ENCODE peak calls at places on chromosomes 16 and 17, in six cellular contexts. Z is T follicular helper cell, G is GM13977, I is ureter, V is AG08395, M is cardiac muscle cell. S is an unnamed sample.
A peak's percentile ranks its signal among the peaks of the same experiment; 100 is the strongest.

GRCh38 chr17:45733781-45734180 is 50.3 kb upstream of the CRHR1 start:
- DNase-seq in M (no peak), Z (no peak), V (no peak), G (no peak), I (no peak), S (no peak)

GRCh38 chr17:50589112-50589712 is 28.7 kb downstream of the CACNA1G start:
- DNase-seq in I (no peak), Z (no peak), V (peak; percentile 27), G (no peak), M (no peak), S (no peak)

GRCh38 chr16:4944333-4945281 is 7.7 kb upstream of the PPL start:
- DNase-seq in M (peak; percentile 63), I (peak; percentile 94), Z (no peak), V (peak; percentile 96), G (no peak), S (no peak)

GRCh38 chr16:85200471-85201278 is 88.4 kb upstream of the CIBAR2 start:
- DNase-seq in M (no peak), V (no peak), Z (no peak), I (no peak), G (no peak), S (no peak)

GRCh38 chr17:17890773-17891759 is 54.3 kb upstream of the SREBF1 start:
- DNase-seq in I (no peak), G (peak; percentile 68), V (peak; percentile 75), Z (peak; percentile 24), M (peak; percentile 77), S (peak; percentile 70)

GRCh38 chr16:57743458-57743857 is 7.9 kb downstream of the KATNB1 start:
- DNase-seq in V (no peak), M (no peak), Z (no peak), I (no peak), G (no peak), S (no peak)

GRCh38 chr17:47902039-47902744 is 6.2 kb downstream of the SP2 start:
- DNase-seq in V (no peak), I (no peak), Z (no peak), G (no peak), M (no peak), S (no peak)

GRCh38 chr16:68972720-68973119 is 129.4 kb downstream of the TANGO6 start:
- DNase-seq in G (no peak), M (peak; percentile 53), I (no peak), Z (no peak), V (peak; percentile 41), S (peak; percentile 69)

GRCh38 chr17:627051-627450 is 87.6 kb downstream of the VPS53 start:
- DNase-seq in V (no peak), Z (no peak), M (no peak), G (no peak), I (no peak), S (no peak)

GRCh38 chr17:79728169-79728907 is 2.4 kb upstream of the ENPP7 start:
- DNase-seq in V (peak; percentile 97), Z (peak; percentile 79), I (peak; percentile 91), G (peak; percentile 96), M (peak; percentile 87), S (peak; percentile 96)

GRCh38 chr16:89407282-89407924 is 83.0 kb downstream of the ANKRD11 start:
- DNase-seq in G (no peak), Z (no peak), I (no peak), M (no peak), V (no peak), S (no peak)

GRCh38 chr17:42337442-42337841 is 49.1 kb downstream of the STAT5A start:
- DNase-seq in V (peak; percentile 89), G (peak; percentile 72), I (no peak), Z (peak; percentile 59), M (no peak), S (no peak)

GRCh38 chr17:75327757-75328156 is 38.5 kb upstream of the SLC25A19 start:
- DNase-seq in G (no peak), V (no peak), Z (no peak), M (no peak), I (no peak), S (no peak)

GRCh38 chr17:61402978-61403845 is 3.6 kb downstream of the TBX2 start:
- DNase-seq in G (no peak), I (no peak), M (peak; percentile 39), Z (no peak), V (no peak), S (peak; percentile 69)